ENCODE peak calls at places on chromosomes 11 and 22, in nine cellular contexts. E, O, Y, L, F, T, Z, D and W are unnamed samples.

GRCh38 chr11:62122076-62122475 is 1.7 kb upstream of the INCENP start:
- DNase-seq in T (no peak), Y (no peak), Z (peak), O (no peak), F (peak), D (no peak), L (no peak), E (no peak), W (no peak)

GRCh38 chr22:49267996-49268395 is 559.7 kb downstream of the BRD1 start:
- DNase-seq in Z (no peak), L (no peak), O (no peak), Y (no peak), F (no peak), D (no peak), E (no peak), T (no peak), W (no peak)

GRCh38 chr11:72676874-72677341 is 2.7 kb upstream of the PDE2A start:
- DNase-seq in Y (no peak), L (no peak), D (peak), Z (peak), E (peak), T (peak), F (peak), O (peak), W (peak)

GRCh38 chr22:42961815-42962214 is 53.1 kb downstream of the PACSIN2 start:
- DNase-seq in F (no peak), E (no peak), Z (no peak), T (no peak), D (no peak), Y (no peak), L (no peak), O (no peak), W (no peak)

GRCh38 chr22:35746248-35746647 is 28.6 kb downstream of the APOL5 start:
- DNase-seq in T (no peak), Y (no peak), Z (no peak), F (no peak), L (no peak), O (peak), E (no peak), D (no peak), W (no peak)

GRCh38 chr11:13010737-13011342 is 1.7 kb downstream of the RASSF10 start:
- DNase-seq in Y (no peak), E (peak), D (no peak), O (peak), L (no peak), T (no peak), Z (peak), F (no peak), W (no peak)

GRCh38 chr11:60159284-60159683 is 23.6 kb downstream of the MS4A6A start:
- DNase-seq in T (no peak), Y (no peak), D (no peak), E (no peak), O (no peak), Z (no peak), L (no peak), F (no peak), W (no peak)

GRCh38 chr11:92240946-92241345 is 16.3 kb downstream of the FAT3 start:
- DNase-seq in D (no peak), L (no peak), Y (no peak), F (no peak), Z (peak), O (no peak), T (no peak), E (no peak), W (no peak)

GRCh38 chr11:88175004-88175706 is at the start of gene RAB38:
- DNase-seq in D (no peak), Z (peak), Y (no peak), O (peak), L (peak), T (peak), E (peak), F (no peak), W (peak)

GRCh38 chr11:86983071-86983488 is 27.9 kb upstream of the FZD4 start:
- DNase-seq in T (no peak), E (no peak), D (peak), O (peak), Y (peak), Z (no peak), L (peak), F (no peak), W (peak)

GRCh38 chr11:119366690-119367620 is 14.5 kb downstream of the USP2 start:
- DNase-seq in T (no peak), D (no peak), F (peak), O (no peak), L (peak), E (no peak), Y (no peak), Z (no peak), W (peak)

GRCh38 chr11:11786234-11786633 is 55.5 kb upstream of the USP47 start:
- DNase-seq in O (no peak), D (no peak), Y (no peak), E (no peak), T (no peak), L (no peak), F (no peak), Z (no peak), W (no peak)

GRCh38 chr11:60871378-60872061 is 4.2 kb downstream of the ZP1 start:
- DNase-seq in D (no peak), Y (no peak), E (no peak), F (no peak), O (peak), Z (no peak), L (peak), T (no peak), W (no peak)

GRCh38 chr11:125272092-125272491 is 107.5 kb downstream of the PKNOX2 start:
- DNase-seq in F (no peak), E (no peak), T (no peak), L (no peak), O (no peak), Z (no peak), Y (no peak), D (no peak), W (no peak)

GRCh38 chr11:59240322-59240721 is 27.6 kb upstream of the MPEG1 start:
- DNase-seq in T (no peak), D (no peak), O (no peak), F (no peak), L (no peak), Z (no peak), Y (no peak), E (no peak), W (no peak)

GRCh38 chr22:35784633-35785032 is 67.0 kb downstream of the APOL5 start:
- DNase-seq in Z (no peak), E (no peak), L (no peak), Y (no peak), T (no peak), D (no peak), O (no peak), F (no peak), W (no peak)

GRCh38 chr11:613369-613968 is 2.3 kb downstream of the IRF7 start:
- DNase-seq in Y (no peak), O (peak), T (no peak), F (peak), E (peak), Z (peak), L (peak), D (peak), W (no peak)

GRCh38 chr11:96715208-96715607 is 325.4 kb downstream of the JRKL start:
- DNase-seq in Z (no peak), F (no peak), L (no peak), Y (no peak), D (no peak), O (no peak), T (no peak), E (no peak), W (no peak)

GRCh38 chr11:12046636-12047236 is 38.3 kb upstream of the DKK3 start:
- DNase-seq in Z (no peak), Y (no peak), E (no peak), F (no peak), T (no peak), D (no peak), L (no peak), O (no peak), W (no peak)

GRCh38 chr11:62419560-62420342 is 918 bp downstream of the SCGB1A1 start:
- DNase-seq in Z (no peak), T (no peak), L (no peak), O (no peak), F (no peak), Y (no peak), D (no peak), E (no peak), W (no peak)

GRCh38 chr11:117588166-117588810 is 208.7 kb downstream of the DSCAML1 start:
- DNase-seq in T (no peak), F (peak), Z (no peak), O (no peak), L (no peak), Y (no peak), D (no peak), E (no peak), W (no peak)

GRCh38 chr11:117595440-117595839 is 201.6 kb downstream of the DSCAML1 start:
- DNase-seq in E (no peak), F (peak), O (no peak), L (no peak), Y (no peak), T (no peak), Z (peak), D (no peak), W (no peak)

GRCh38 chr11:117589024-117589423 is 208.0 kb downstream of the DSCAML1 start:
- DNase-seq in L (no peak), E (no peak), D (no peak), Z (no peak), T (no peak), Y (no peak), O (no peak), F (no peak), W (no peak)

GRCh38 chr11:117593065-117593464 is 204.0 kb downstream of the DSCAML1 start:
- DNase-seq in D (no peak), E (no peak), Y (no peak), L (no peak), Z (peak), O (no peak), T (no peak), F (no peak), W (no peak)

GRCh38 chr11:117591316-117592039 is 205.5 kb downstream of the DSCAML1 start:
- DNase-seq in Y (no peak), F (no peak), D (no peak), E (no peak), Z (no peak), T (no peak), O (no peak), L (no peak), W (no peak)
- H3K4me3 ChIP-seq in Y (no peak), F (no peak), D (no peak), E (no peak), Z (no peak), T (no peak), O (no peak), L (no peak), W (no peak)

DNA sequence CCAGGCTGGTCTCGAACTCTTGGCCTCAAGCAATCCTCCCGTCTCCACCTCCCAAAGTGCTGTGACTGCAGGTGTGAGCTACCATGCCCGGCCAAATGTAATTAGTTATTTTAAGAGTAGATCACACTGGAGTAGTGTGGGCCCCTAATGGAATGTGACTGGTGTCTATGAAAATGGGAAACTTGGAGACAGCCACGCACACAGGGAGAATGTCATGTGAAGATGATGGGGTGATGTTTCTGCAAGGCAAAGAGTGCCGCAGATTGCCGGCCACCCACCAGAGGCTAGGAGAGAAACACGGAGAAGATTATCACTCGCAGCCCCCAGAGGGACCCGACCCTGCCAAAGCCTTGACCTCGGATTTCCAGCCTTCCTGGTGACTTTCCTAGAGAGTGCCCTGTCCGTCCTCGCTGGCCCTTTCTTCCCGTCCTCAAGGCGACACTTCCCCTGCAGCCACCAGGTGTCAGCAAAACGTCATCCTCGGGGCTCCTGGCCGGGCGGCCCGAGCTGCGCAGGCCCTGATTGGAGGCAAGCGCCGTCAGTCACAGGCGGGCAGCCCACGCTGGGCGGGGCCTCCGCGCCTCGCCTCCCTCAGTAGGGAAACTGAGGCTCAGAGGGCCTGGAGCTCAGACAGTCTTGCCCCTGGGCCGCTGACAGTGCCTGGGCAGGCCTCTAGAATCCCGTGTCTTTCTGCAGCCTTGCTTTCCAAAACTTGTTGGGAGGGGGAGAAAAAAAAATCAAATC is 16.3 kb downstream of the CRYBB2 start:
- DNase-seq in Z (peak), O (peak), F (peak), E (peak), Y (peak), T (peak), L (peak), D (no peak), W (peak)
- H3K4me3 ChIP-seq in Z (no peak), O (no peak), F (no peak), E (peak), Y (no peak), T (no peak), L (no peak), D (no peak), W (no peak)

GRCh38 chr11:75813622-75814039 is 1.4 kb upstream of the UVRAG start:
- DNase-seq in T (no peak), F (no peak), D (no peak), O (no peak), E (no peak), Y (no peak), Z (no peak), L (no peak), W (no peak)
- H3K4me3 ChIP-seq in T (no peak), F (peak), D (no peak), O (no peak), E (no peak), Y (peak), Z (no peak), L (no peak), W (peak)

GRCh38 chr11:127074151-127074761 is 73.7 kb upstream of the KIRREL3 start:
- DNase-seq in O (peak), Y (no peak), Z (peak), D (no peak), E (no peak), L (peak), F (peak), T (no peak), W (no peak)

GRCh38 chr11:127070808-127071207 is 70.2 kb upstream of the KIRREL3 start:
- DNase-seq in D (no peak), T (no peak), Z (no peak), O (no peak), Y (no peak), F (no peak), E (no peak), L (no peak), W (no peak)

GRCh38 chr11:127071606-127072005 is 71.0 kb upstream of the KIRREL3 start:
- DNase-seq in L (peak), F (no peak), Y (no peak), D (no peak), O (no peak), E (no peak), Z (no peak), T (no peak), W (no peak)

DNA sequence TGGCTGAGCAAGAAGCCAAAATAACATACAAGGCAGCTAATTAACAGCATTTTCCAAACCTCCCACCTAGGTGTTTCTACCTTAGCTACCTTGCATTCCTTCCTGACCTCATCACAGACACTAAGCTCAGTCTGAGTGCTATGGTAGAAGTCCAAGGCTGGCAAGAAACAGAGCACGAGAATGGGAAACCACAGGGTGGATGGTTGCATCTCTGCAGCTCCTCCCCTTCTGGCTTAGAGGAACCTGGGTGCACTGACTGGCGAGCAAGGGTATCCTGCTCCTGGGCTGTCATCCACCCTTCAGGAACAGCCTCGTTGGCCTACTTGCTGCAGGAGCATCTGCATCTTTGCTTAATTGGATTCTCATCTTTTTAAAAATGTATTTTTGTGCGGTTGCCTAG is 73.1 kb upstream of the KIRREL3 start:
- DNase-seq in O (no peak), D (no peak), F (no peak), Y (no peak), T (no peak), L (no peak), E (no peak), Z (no peak), W (no peak)
- H3K4me3 ChIP-seq in O (no peak), D (no peak), F (no peak), Y (no peak), T (no peak), L (no peak), E (no peak), Z (no peak), W (no peak)